ENCODE peak calls at places on chromosomes 7 and 10, in six cellular contexts. X is trophoblast cell, P is mesenchymal stem cell, U is neuronal stem cell, M is IMR-90, E is H1. S is an unnamed sample.
A peak's percentile ranks its signal among the peaks of the same experiment; 100 is the strongest.

GRCh38 chr7:34762769-34763168 is 104.8 kb downstream of the NPSR1 start:
- DNase-seq in X (peak; percentile 60), P (peak; percentile 16), U (no peak), M (peak; percentile 0), E (no peak), S (no peak)

GRCh38 chr7:27917774-27918314 is 177.9 kb downstream of the TAX1BP1 start:
- DNase-seq in X (peak; percentile 68), P (peak; percentile 46), U (no peak), M (peak; percentile 83), E (no peak), S (no peak)

GRCh38 chr10:3398825-3399646 is 226.5 kb upstream of the PITRM1 start:
- DNase-seq in X (peak; percentile 55), P (no peak), U (no peak), M (no peak), E (no peak), S (no peak)

GRCh38 chr10:4651404-4652037 is 174.5 kb upstream of the AKR1E2 start:
- DNase-seq in X (no peak), P (no peak), U (no peak), M (no peak), E (no peak), S (no peak)

GRCh38 chr7:42143605-42144252 is 93.3 kb downstream of the GLI3 start:
- DNase-seq in X (no peak), P (no peak), U (no peak), M (peak; percentile 38), E (no peak), S (no peak)

GRCh38 chr10:99372546-99373271 is 43.6 kb downstream of the CNNM1 start:
- DNase-seq in X (no peak), P (peak; percentile 65), U (no peak), M (peak; percentile 42), E (no peak), S (peak; percentile 37)

GRCh38 chr10:92240289-92241157 is 50.4 kb downstream of the CPEB3 start:
- DNase-seq in X (peak; percentile 49), P (peak; percentile 86), U (peak; percentile 54), M (peak; percentile 70), E (peak; percentile 47), S (peak; percentile 80)

GRCh38 chr7:44322631-44323363 is 2.6 kb downstream of the CAMK2B start:
- DNase-seq in X (no peak), P (no peak), U (no peak), M (no peak), E (peak; percentile 46), S (no peak)

GRCh38 chr10:16887565-16887964 is 70.3 kb upstream of the RSU1 start:
- DNase-seq in X (no peak), P (peak; percentile 65), U (no peak), M (peak; percentile 93), E (no peak), S (no peak)

GRCh38 chr10:68261132-68261856 is 29.4 kb upstream of the ATOH7 start:
- DNase-seq in X (no peak), P (no peak), U (no peak), M (no peak), E (no peak), S (no peak)

GRCh38 chr10:132372516-132373095 is 24.4 kb upstream of the PWWP2B start:
- DNase-seq in X (no peak), P (no peak), U (no peak), M (no peak), E (no peak), S (no peak)

GRCh38 chr10:4108693-4109092 is 323.7 kb upstream of the KLF6 start:
- DNase-seq in X (no peak), P (no peak), U (no peak), M (no peak), E (no peak), S (no peak)

GRCh38 chr7:124030964-124031363 is 1.9 kb downstream of the TMEM229A start:
- DNase-seq in X (no peak), P (no peak), U (no peak), M (no peak), E (no peak), S (no peak)

GRCh38 chr10:69728335-69728861 is 73.3 kb upstream of the COL13A1 start:
- DNase-seq in X (no peak), P (peak; percentile 91), U (no peak), M (peak; percentile 80), E (no peak), S (peak; percentile 96)

GRCh38 chr10:132987671-132988571 is 45.6 kb upstream of the CFAP46 start:
- DNase-seq in X (no peak), P (no peak), U (no peak), M (peak; percentile 87), E (no peak), S (no peak)

GRCh38 chr7:55966851-55967250 is 2.5 kb downstream of the NIPSNAP2 start:
- DNase-seq in X (peak; percentile 31), P (peak; percentile 1), U (no peak), M (no peak), E (no peak), S (peak; percentile 11)

GRCh38 chr10:63331586-63331985 is 134.2 kb downstream of the JMJD1C start:
- DNase-seq in X (peak; percentile 8), P (peak; percentile 41), U (no peak), M (no peak), E (no peak), S (no peak)

GRCh38 chr10:112213836-112214235 is 30.3 kb upstream of the GPAM start:
- DNase-seq in X (no peak), P (no peak), U (no peak), M (no peak), E (no peak), S (no peak)

GRCh38 chr10:76329891-76330575 is 898.6 kb downstream of the LRMDA start:
- DNase-seq in X (peak; percentile 18), P (peak; percentile 27), U (no peak), M (peak; percentile 62), E (no peak), S (no peak)

DNA sequence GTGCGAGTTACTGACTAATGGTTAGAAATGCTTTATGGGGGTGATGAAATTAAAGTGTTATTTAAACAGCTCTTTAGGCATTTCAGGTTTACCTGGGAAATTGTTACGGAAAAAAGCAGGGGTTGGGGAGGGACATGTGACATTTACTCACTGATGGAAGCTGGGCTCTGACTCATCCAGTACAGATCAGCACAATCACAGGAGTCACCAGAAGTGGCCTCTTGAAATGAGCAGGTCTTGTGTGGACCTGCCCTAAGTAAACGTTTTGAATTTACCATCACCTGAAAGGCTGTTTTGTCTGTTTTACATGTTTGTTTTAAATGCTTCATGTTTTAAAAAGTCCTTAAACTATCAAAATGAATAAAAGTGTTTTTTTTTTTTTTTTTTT is 2.3 kb downstream of the GLRX3 start:
- DNase-seq in X (peak; percentile 17), P (peak; percentile 82), U (no peak), M (peak; percentile 69), E (no peak), S (peak; percentile 81)
- H3K4me3 ChIP-seq in X (no peak overlapping the region), P (no peak overlapping the region), U (no peak overlapping the region), M (no peak overlapping the region), E (no peak overlapping the region), S (no peak overlapping the region)

GRCh38 chr10:100989088-100989487 is 1.7 kb downstream of the TWNK start:
- DNase-seq in X (no peak), P (no peak), U (no peak), M (no peak), E (no peak), S (no peak)
- H3K4me1 ChIP-seq in X (peaks cover 10% of the 10 kb centered on the region), P (peaks cover 24% of the 10 kb centered on the region), U (peaks cover 13% of the 10 kb centered on the region), M (peaks cover 8% of the 10 kb centered on the region), E (peaks cover 8% of the 10 kb centered on the region), S (peaks cover 6% of the 10 kb centered on the region)

GRCh38 chr7:101934618-101935017 is 117.2 kb downstream of the CUX1 start:
- DNase-seq in X (no peak), P (no peak), U (no peak), M (no peak), E (peak; percentile 54), S (peak; percentile 76)
- H2AK5ac ChIP-seq in X (no peak overlapping the region), P (peak overlapping the region; percentile 45), U (no peak overlapping the region), M (peak overlapping the region; percentile 16), E (peak overlapping the region; percentile 17), S (peak overlapping the region; percentile 91)

GRCh38 chr7:130358471-130358870 is 13.9 kb downstream of the CPA5 start:
- DNase-seq in X (no peak), P (no peak), U (no peak), M (no peak), E (no peak), S (no peak)

GRCh38 chr7:130356121-130356759 is 11.6 kb downstream of the CPA5 start:
- DNase-seq in X (peak; percentile 96), P (peak; percentile 99), U (peak; percentile 62), M (peak; percentile 99), E (peak; percentile 72), S (peak; percentile 99)

GRCh38 chr7:130360518-130360917 is 15.9 kb downstream of the CPA5 start:
- DNase-seq in X (no peak), P (no peak), U (no peak), M (no peak), E (no peak), S (no peak)

GRCh38 chr7:130359276-130359857 is 14.8 kb downstream of the CPA5 start:
- DNase-seq in X (peak; percentile 80), P (no peak), U (no peak), M (no peak), E (no peak), S (no peak)

DNA sequence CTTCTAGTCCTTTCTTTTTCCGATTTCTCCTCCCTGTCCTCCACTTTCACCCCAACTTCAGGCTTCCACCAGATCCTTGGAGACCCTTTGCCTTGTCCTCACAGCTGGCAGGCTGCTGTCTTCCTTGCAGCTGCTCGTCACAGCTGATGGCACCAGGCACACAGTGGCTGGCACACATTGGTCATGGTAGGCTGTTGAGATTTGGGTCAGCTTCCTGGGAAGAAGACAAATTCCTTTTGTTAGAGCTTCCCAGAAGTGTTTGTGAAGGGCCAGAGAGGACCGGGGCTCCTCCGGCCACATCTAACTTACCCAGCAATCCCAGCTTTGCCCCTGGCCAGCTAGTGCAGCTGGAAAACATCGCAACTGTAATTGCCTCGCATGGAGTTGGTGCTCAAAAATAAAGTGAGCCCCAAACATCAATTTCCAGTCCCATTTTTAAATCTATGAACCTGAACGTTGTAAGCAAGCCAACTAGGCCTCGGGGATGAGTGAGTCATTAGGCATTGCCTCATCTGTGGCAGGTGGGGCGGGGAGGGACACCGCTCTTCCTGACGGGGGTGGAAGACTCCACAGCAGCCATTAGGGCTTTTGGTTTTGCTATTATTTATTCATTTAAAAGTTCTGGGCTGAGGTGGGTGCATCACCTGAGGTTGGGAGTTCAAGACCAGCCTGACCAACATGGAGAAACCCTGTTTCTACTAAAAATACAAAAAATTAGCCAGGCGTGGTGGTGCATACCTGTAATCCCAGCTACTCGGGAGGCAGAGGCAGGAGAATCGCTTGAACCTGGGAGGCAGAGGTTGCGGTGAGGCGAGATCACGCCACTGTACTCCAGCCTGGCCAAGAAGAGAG is 12.4 kb downstream of the CPA5 start:
- DNase-seq in X (peak; percentile 87), P (peak; percentile 87), U (no peak), M (peak; percentile 91), E (no peak), S (peak; percentile 64)
- H3K4me3 ChIP-seq in X (no peak overlapping the region), P (no peak overlapping the region), U (no peak overlapping the region), M (no peak overlapping the region), E (no peak overlapping the region), S (no peak overlapping the region)

GRCh38 chr7:99834382-99834781 is 6.6 kb downstream of the CYP3A43 start:
- DNase-seq in X (no peak), P (no peak), U (no peak), M (no peak), E (no peak), S (no peak)
- H3K4me1 ChIP-seq in X (peaks cover 2% of the 10 kb centered on the region), P (no peaks in the 10 kb centered on the region), U (no peaks in the 10 kb centered on the region), M (no peaks in the 10 kb centered on the region), E (no peaks in the 10 kb centered on the region), S (peaks cover 8% of the 10 kb centered on the region)

DNA sequence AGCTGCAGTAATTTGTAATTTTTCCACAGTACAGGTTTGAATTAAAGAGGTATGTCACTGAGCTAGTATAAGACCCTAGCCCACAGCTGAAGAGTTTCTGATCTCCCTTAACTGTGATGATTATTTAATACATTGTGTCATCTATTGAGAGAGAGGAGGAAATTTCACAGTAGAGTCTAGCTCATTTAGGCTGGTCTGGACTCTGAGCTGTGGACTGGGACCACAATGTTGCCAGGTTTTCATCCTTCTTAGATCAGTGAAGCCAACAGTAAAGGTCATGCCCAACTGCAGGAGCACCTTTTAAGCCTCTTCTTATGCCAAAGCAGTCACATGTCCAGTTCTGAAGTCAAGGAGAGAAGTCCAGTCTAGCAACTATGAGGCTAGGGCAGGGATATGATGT is 8.9 kb downstream of the TES start:
- DNase-seq in X (no peak), P (no peak), U (no peak), M (no peak), E (no peak), S (no peak)
- H2AK5ac ChIP-seq in X (no peak overlapping the region), P (no peak overlapping the region), U (no peak overlapping the region), M (peak overlapping the region; percentile 94), E (no peak overlapping the region), S (no peak overlapping the region)